ENCODE peak calls at places on chromosome 1, in nine cellular contexts. Z is suprapubic skin, J is stomach, R is K562, L is upper lobe of left lung, Q is sigmoid colon, Y is H1, G is esophagus muscularis mucosa, X is SK-N-SH. T is an unnamed sample.

GRCh38 chr1:145985502-145986439 is 10.6 kb downstream of the TXNIP start:
- DNase-seq in Z (peak; percentile 67), J (peak; percentile 52), R (no peak), L (peak; percentile 54), Q (peak; percentile 87), Y (no peak), G (no peak), X (no peak), T (no peak)

GRCh38 chr1:171758011-171758410 is 16.1 kb upstream of the VAMP4 start:
- DNase-seq in Z (no peak), J (no peak), R (no peak), L (no peak), Q (no peak), Y (no peak), G (no peak), X (no peak), T (no peak)

GRCh38 chr1:30723296-30723897 is at the start of gene MATN1:
- DNase-seq in Z (no peak), J (no peak), R (no peak), L (no peak), Q (no peak), Y (no peak), G (no peak), X (no peak), T (no peak)

GRCh38 chr1:116842654-116843053 is 67.1 kb upstream of the PTGFRN start:
- DNase-seq in Z (no peak), J (no peak), R (no peak), L (no peak), Q (no peak), Y (no peak), G (no peak), X (no peak), T (no peak)

GRCh38 chr1:93635614-93636543 is 45.8 kb downstream of the BCAR3 start:
- DNase-seq in Z (no peak), J (no peak), R (no peak), L (no peak), Q (no peak), Y (peak; percentile 71), G (peak; percentile 80), X (no peak), T (no peak)

GRCh38 chr1:171753182-171753581 is 11.3 kb upstream of the VAMP4 start:
- DNase-seq in Z (no peak), J (no peak), R (no peak), L (no peak), Q (no peak), Y (no peak), G (no peak), X (no peak), T (no peak)

GRCh38 chr1:207883660-207884245 is 27.2 kb downstream of the CD34 start:
- DNase-seq in Z (no peak), J (peak; percentile 4), R (no peak), L (no peak), Q (no peak), Y (no peak), G (no peak), X (no peak), T (no peak)

GRCh38 chr1:87224209-87224608 is 104.5 kb upstream of the LMO4 start:
- DNase-seq in Z (no peak), J (no peak), R (no peak), L (no peak), Q (no peak), Y (no peak), G (no peak), X (no peak), T (no peak)

GRCh38 chr1:186715887-186716809 is 35.9 kb upstream of the PTGS2 start:
- DNase-seq in Z (no peak), J (no peak), R (no peak), L (no peak), Q (no peak), Y (no peak), G (no peak), X (no peak), T (no peak)

GRCh38 chr1:151013518-151013917 is 5.3 kb downstream of the PRUNE1 start:
- DNase-seq in Z (no peak), J (peak; percentile 63), R (no peak), L (no peak), Q (no peak), Y (no peak), G (no peak), X (no peak), T (no peak)

GRCh38 chr1:223223091-223223995 is 80.3 kb upstream of the TLR5 start:
- DNase-seq in Z (no peak), J (no peak), R (no peak), L (peak; percentile 33), Q (no peak), Y (no peak), G (no peak), X (no peak), T (no peak)

GRCh38 chr1:87968259-87968955 is 639.7 kb downstream of the LMO4 start:
- DNase-seq in Z (no peak), J (no peak), R (no peak), L (no peak), Q (peak; percentile 76), Y (no peak), G (no peak), X (no peak), T (peak; percentile 14)

GRCh38 chr1:91606546-91607078 is 106.0 kb downstream of the CDC7 start:
- DNase-seq in Z (no peak), J (no peak), R (no peak), L (no peak), Q (no peak), Y (no peak), G (peak; percentile 64), X (no peak), T (no peak)

GRCh38 chr1:94298861-94299260 is 61.5 kb upstream of the ARHGAP29 start:
- DNase-seq in Z (peak; percentile 66), J (no peak), R (no peak), L (no peak), Q (peak; percentile 71), Y (no peak), G (peak; percentile 68), X (no peak), T (no peak)

GRCh38 chr1:86507935-86508582 is 38.8 kb upstream of the CLCA4 start:
- DNase-seq in Z (no peak), J (no peak), R (no peak), L (no peak), Q (peak; percentile 74), Y (no peak), G (no peak), X (no peak), T (no peak)

GRCh38 chr1:21633992-21634475 is 35.1 kb downstream of the RAP1GAP start:
- DNase-seq in Z (no peak), J (peak; percentile 89), R (no peak), L (no peak), Q (no peak), Y (no peak), G (no peak), X (no peak), T (no peak)

GRCh38 chr1:21636029-21636428 is 33.1 kb downstream of the RAP1GAP start:
- DNase-seq in Z (no peak), J (no peak), R (no peak), L (no peak), Q (no peak), Y (no peak), G (no peak), X (no peak), T (no peak)

GRCh38 chr1:21633141-21633755 is 35.9 kb downstream of the RAP1GAP start:
- DNase-seq in Z (no peak), J (no peak), R (peak; percentile 56), L (no peak), Q (no peak), Y (no peak), G (no peak), X (no peak), T (no peak)

GRCh38 chr1:21635138-21635535 is 34.0 kb downstream of the RAP1GAP start:
- DNase-seq in Z (no peak), J (no peak), R (no peak), L (no peak), Q (no peak), Y (no peak), G (no peak), X (no peak), T (no peak)

GRCh38 chr1:21634481-21635137 is 34.5 kb downstream of the RAP1GAP start:
- DNase-seq in Z (no peak), J (peak; percentile 91), R (no peak), L (no peak), Q (no peak), Y (no peak), G (no peak), X (no peak), T (peak; percentile 60)
- TF ChIP-seq POLR2AphosphoS5 in Z (no peak), J (peak; percentile 31), R (no peak), L (no peak), Q (no peak), Y (no peak), G (no peak), X (no peak), T (peak; percentile 64)

GRCh38 chr1:96488777-96489176 is 232.8 kb upstream of the PTBP2 start:
- DNase-seq in Z (no peak), J (no peak), R (no peak), L (no peak), Q (no peak), Y (no peak), G (no peak), X (no peak), T (no peak)
- TF ChIP-seq EP300 in Z (no peak), J (no peak), R (no peak), L (no peak), Q (no peak), Y (no peak), G (no peak), X (no peak), T (no peak)

DNA sequence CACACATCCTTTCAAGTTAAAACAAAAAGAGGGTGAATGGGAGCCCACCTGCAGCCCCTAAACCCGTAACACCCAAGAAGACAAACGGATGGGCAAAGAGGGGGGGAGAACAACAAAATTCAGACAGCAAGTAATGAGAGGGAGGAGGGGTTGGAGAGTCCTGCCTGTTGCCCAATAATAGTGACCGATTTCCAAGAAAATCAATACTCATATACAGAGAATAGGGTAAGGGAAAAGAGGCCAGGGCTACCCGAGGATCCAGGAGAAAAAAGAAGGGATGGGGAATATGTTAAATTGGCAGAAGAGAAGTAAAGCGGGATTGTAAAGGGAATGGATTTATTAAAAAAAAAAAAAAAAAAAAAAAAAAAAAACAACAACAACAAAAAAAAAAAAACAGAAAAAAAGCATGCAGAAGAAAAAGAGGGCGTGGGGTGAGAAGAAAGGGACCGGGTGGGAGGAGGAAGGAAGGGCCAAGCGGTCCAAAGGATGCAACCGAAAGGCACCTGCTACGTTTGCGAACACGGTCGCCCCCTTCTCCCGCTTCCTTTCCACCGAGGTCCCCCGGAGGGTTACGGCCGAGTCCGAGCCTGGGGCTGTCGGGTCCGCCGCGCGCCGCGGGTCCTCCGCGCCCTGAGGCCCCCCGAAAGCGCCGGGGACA is 930 bp downstream of the SLC30A10 start:
- DNase-seq in Z (no peak), J (no peak), R (no peak), L (no peak), Q (no peak), Y (no peak), G (peak; percentile 62), X (peak; percentile 11), T (no peak)
- H3K4me3 ChIP-seq in Z (peak overlapping the region; percentile 52), J (peak overlapping the region; percentile 47), R (peak overlapping the region; percentile 66), L (peak overlapping the region; percentile 31), Q (no peak overlapping the region), Y (peak overlapping the region; percentile 44), G (peak overlapping the region; percentile 44), X (peak overlapping the region; percentile 52), T (peak overlapping the region; percentile 49)

GRCh38 chr1:1781526-1781903 is 3.2 kb upstream of the NADK start:
- DNase-seq in Z (no peak), J (no peak), R (no peak), L (no peak), Q (no peak), Y (no peak), G (no peak), X (no peak), T (peak; percentile 23)
- TF ChIP-seq POLR2AphosphoS5 in Z (no peak), J (no peak), R (no peak), L (no peak), Q (no peak), Y (no peak), G (no peak), X (no peak), T (no peak)